ENCODE peak calls at places on chromosomes 2 and 18, in nine cellular contexts. X is right lobe of liver; K is heart left ventricle; Y is lower lobe of right lung; D is spleen; H is AG04450; U is CD4-positive, alpha-beta memory T cell; B is coronary artery; E is fibroblast of lung. L is an unnamed sample.

GRCh38 chr18:2448565-2449151 is 122.6 kb downstream of the METTL4 start:
- DNase-seq in X (no peak), K (no peak), Y (no peak), D (no peak), H (no peak), U (no peak), B (no peak), E (no peak), L (no peak)

GRCh38 chr2:241615522-241616052 is 21.4 kb downstream of the THAP4 start:
- DNase-seq in X (no peak), K (no peak), Y (no peak), D (no peak), H (no peak), U (no peak), B (no peak), E (no peak), L (no peak)

GRCh38 chr2:200624660-200625059 is 38.8 kb downstream of the AOX1 start:
- DNase-seq in X (no peak), K (no peak), Y (no peak), D (no peak), H (no peak), U (no peak), B (no peak), E (peak; percentile 51), L (no peak)

GRCh38 chr2:234463626-234464290 is 33.1 kb downstream of the ARL4C start:
- DNase-seq in X (no peak), K (no peak), Y (no peak), D (no peak), H (peak; percentile 68), U (peak; percentile 83), B (no peak), E (peak; percentile 30), L (peak; percentile 79)

GRCh38 chr2:9097239-9097638 is 93.8 kb upstream of the MBOAT2 start:
- DNase-seq in X (no peak), K (no peak), Y (no peak), D (no peak), H (no peak), U (no peak), B (no peak), E (no peak), L (no peak)

GRCh38 chr2:75222527-75222926 is 23.2 kb upstream of the TACR1 start:
- DNase-seq in X (no peak), K (no peak), Y (no peak), D (no peak), H (no peak), U (no peak), B (no peak), E (no peak), L (no peak)

GRCh38 chr18:22466608-22467390 is 49.1 kb upstream of the CTAGE1 start:
- DNase-seq in X (no peak), K (peak; percentile 38), Y (no peak), D (no peak), H (no peak), U (no peak), B (no peak), E (peak; percentile 75), L (peak; percentile 95)

GRCh38 chr2:191245046-191245868 is at the start of gene MYO1B:
- DNase-seq in X (peak; percentile 92), K (peak; percentile 76), Y (peak; percentile 86), D (peak; percentile 87), H (peak; percentile 33), U (peak; percentile 42), B (peak; percentile 79), E (peak; percentile 68), L (no peak)

GRCh38 chr2:45008296-45009129 is 739 bp downstream of the SIX2 start:
- DNase-seq in X (no peak), K (no peak), Y (no peak), D (no peak), H (no peak), U (no peak), B (no peak), E (no peak), L (no peak)

GRCh38 chr2:119487434-119488244 is 36.6 kb downstream of the SCTR start:
- DNase-seq in X (peak; percentile 83), K (no peak), Y (peak; percentile 74), D (no peak), H (no peak), U (no peak), B (no peak), E (no peak), L (no peak)

GRCh38 chr2:205197468-205198129 is 484.7 kb upstream of the NRP2 start:
- DNase-seq in X (no peak), K (peak; percentile 11), Y (no peak), D (no peak), H (no peak), U (peak; percentile 11), B (no peak), E (no peak), L (no peak)

GRCh38 chr2:25993049-25993448 is 10.8 kb upstream of the KIF3C start:
- DNase-seq in X (no peak), K (no peak), Y (no peak), D (no peak), H (no peak), U (no peak), B (no peak), E (no peak), L (no peak)

GRCh38 chr2:96763511-96764252 is 3.0 kb downstream of the CNNM4 start:
- DNase-seq in X (no peak), K (no peak), Y (no peak), D (no peak), H (no peak), U (no peak), B (no peak), E (no peak), L (no peak)

GRCh38 chr2:192016265-192016664 is 169.4 kb upstream of the CAVIN2 start:
- DNase-seq in X (no peak), K (no peak), Y (no peak), D (no peak), H (no peak), U (no peak), B (no peak), E (peak; percentile 45), L (no peak)

GRCh38 chr2:147531299-147531698 is 313.5 kb upstream of the ACVR2A start:
- DNase-seq in X (no peak), K (no peak), Y (no peak), D (no peak), H (no peak), U (no peak), B (no peak), E (peak; percentile 34), L (no peak)
- H3K27ac ChIP-seq in X (no peak overlapping the region), K (no peak overlapping the region), Y (no peak overlapping the region), D (no peak overlapping the region), H (no peak overlapping the region), U (no peak overlapping the region), B (no peak overlapping the region), E (no peak overlapping the region), L (no peak overlapping the region)

GRCh38 chr2:223855426-223855825 is 18.0 kb upstream of the AP1S3 start:
- DNase-seq in X (no peak), K (no peak), Y (no peak), D (no peak), H (no peak), U (no peak), B (no peak), E (peak; percentile 59), L (no peak)
- H3K27ac ChIP-seq in X (no peak overlapping the region), K (no peak overlapping the region), Y (no peak overlapping the region), D (no peak overlapping the region), H (no peak overlapping the region), U (no peak overlapping the region), B (no peak overlapping the region), E (no peak overlapping the region), L (no peak overlapping the region)

GRCh38 chr2:24339856-24340262 is 20.5 kb downstream of the ITSN2 start:
- DNase-seq in X (no peak), K (no peak), Y (no peak), D (no peak), H (no peak), U (no peak), B (no peak), E (no peak), L (no peak)

GRCh38 chr2:24334245-24334633 is 26.1 kb downstream of the ITSN2 start:
- DNase-seq in X (peak; percentile 60), K (no peak), Y (no peak), D (no peak), H (no peak), U (no peak), B (no peak), E (peak; percentile 72), L (no peak)

GRCh38 chr2:24342110-24342910 is 18.0 kb downstream of the ITSN2 start:
- DNase-seq in X (no peak), K (no peak), Y (no peak), D (no peak), H (no peak), U (no peak), B (no peak), E (no peak), L (no peak)

GRCh38 chr2:24333019-24333540 is 27.3 kb downstream of the ITSN2 start:
- DNase-seq in X (no peak), K (no peak), Y (no peak), D (no peak), H (no peak), U (no peak), B (no peak), E (no peak), L (no peak)

DNA sequence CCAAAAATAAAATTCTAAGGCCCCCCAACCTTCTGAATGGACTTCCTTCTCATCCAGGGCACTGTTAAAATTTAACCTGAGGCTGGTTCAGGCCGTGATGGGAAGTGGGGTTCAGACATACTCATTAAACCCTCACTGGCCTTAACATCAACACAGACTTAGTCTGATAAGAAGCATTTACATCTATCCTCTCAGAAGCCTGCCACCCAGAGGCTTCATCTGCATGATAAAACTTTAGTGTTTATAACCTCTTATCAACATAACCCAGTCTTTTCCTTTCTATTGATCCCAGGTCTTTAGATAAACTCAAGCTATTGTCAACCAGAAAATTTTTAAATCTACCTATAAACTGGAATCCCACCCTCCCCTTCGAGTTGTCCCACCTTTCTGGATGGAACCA is 22.4 kb downstream of the ITSN2 start:
- DNase-seq in X (no peak), K (no peak), Y (no peak), D (no peak), H (no peak), U (no peak), B (no peak), E (no peak), L (no peak)
- H3K27ac ChIP-seq in X (no peak overlapping the region), K (no peak overlapping the region), Y (peak overlapping the region; percentile 14), D (no peak overlapping the region), H (no peak overlapping the region), U (no peak overlapping the region), B (no peak overlapping the region), E (no peak overlapping the region), L (no peak overlapping the region)

DNA sequence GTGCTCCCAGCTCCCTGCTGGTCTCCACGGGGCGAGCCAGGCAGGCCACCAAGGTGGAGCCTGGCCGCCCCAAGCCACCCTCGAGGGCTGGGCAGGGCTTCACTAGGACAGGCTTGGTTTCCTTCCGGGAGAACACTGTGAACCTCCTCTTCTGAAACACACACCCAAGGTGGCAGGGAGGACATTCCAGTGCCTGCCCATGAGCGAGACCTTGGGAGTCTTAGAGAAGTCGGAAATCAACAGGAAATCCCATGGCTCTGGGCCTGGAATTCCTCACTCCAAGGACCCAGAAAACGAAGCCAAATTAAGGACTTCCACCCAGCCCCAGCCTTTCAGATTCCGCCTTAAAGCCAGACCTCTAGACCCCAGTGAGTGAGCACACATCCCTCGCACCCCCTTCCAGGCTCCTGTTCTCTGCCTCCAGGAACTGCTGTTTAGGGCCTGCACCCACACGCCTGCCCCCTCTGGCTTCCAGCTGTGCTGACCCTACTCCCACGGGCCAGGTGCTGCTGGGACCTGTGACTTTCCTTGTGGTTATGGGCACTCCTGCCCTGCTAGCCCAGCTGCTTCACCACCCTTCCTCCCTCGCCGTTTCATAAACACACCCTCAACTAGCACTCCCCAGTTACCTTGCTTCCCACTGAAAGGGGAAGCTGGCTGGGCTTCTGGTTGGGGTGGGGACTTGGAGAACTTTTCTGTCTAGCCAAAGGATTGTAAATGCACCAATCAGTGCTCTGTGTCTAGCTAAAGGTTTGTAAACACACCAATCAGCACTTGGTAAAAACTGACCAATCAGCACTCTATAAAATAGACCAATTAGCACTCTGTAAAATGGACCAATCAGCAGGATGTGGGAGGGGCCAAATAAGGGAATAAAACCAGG is 13.7 kb downstream of the GPR17 start:
- DNase-seq in X (peak; percentile 54), K (peak; percentile 76), Y (peak; percentile 48), D (peak; percentile 84), H (no peak), U (no peak), B (no peak), E (no peak), L (no peak)
- H3K27ac ChIP-seq in X (peak overlapping the region; percentile 10), K (peak overlapping the region; percentile 88), Y (peak overlapping the region; percentile 81), D (peak overlapping the region; percentile 85), H (no peak overlapping the region), U (no peak overlapping the region), B (peak overlapping the region; percentile 51), E (no peak overlapping the region), L (no peak overlapping the region)